ENCODE peak calls at places on chromosomes 4 and X, in nine cellular contexts. One of them, this sample, is unnamed.

GRCh38 chr4:114320126-114320525 is 278.5 kb upstream of the UGT8 start:
- DNase-seq in hepatocyte: no peak
- DNase-seq in fibroblast of the aortic adventitia: no peak
- DNase-seq in fibroblast of mammary gland: no peak
- DNase-seq in astrocyte of the cerebellum: no peak
- DNase-seq in progenitor cell of endocrine pancreas: no peak
- DNase-seq in type B pancreatic cell: no peak
- DNase-seq in H9: no peak
- DNase-seq in CD8-positive, alpha-beta T cell: no peak
- DNase-seq in this sample: no peak

GRCh38 chrX:19791562-19791961 is 95.8 kb downstream of the SH3KBP1 start:
- DNase-seq in hepatocyte: no peak
- DNase-seq in fibroblast of the aortic adventitia: peak
- DNase-seq in fibroblast of mammary gland: peak
- DNase-seq in astrocyte of the cerebellum: no peak
- DNase-seq in progenitor cell of endocrine pancreas: no peak
- DNase-seq in type B pancreatic cell: no peak
- DNase-seq in H9: no peak
- DNase-seq in CD8-positive, alpha-beta T cell: no peak
- DNase-seq in this sample: no peak

GRCh38 chr4:122854444-122854843 is 27.8 kb downstream of the FGF2 start:
- DNase-seq in hepatocyte: no peak
- DNase-seq in fibroblast of the aortic adventitia: peak
- DNase-seq in fibroblast of mammary gland: peak
- DNase-seq in astrocyte of the cerebellum: no peak
- DNase-seq in progenitor cell of endocrine pancreas: no peak
- DNase-seq in type B pancreatic cell: no peak
- DNase-seq in H9: no peak
- DNase-seq in CD8-positive, alpha-beta T cell: no peak
- DNase-seq in this sample: no peak

GRCh38 chrX:129650821-129651510 is 3.8 kb downstream of the APLN start:
- DNase-seq in hepatocyte: no peak
- DNase-seq in fibroblast of the aortic adventitia: no peak
- DNase-seq in fibroblast of mammary gland: no peak
- DNase-seq in astrocyte of the cerebellum: no peak
- DNase-seq in progenitor cell of endocrine pancreas: no peak
- DNase-seq in type B pancreatic cell: peak
- DNase-seq in H9: peak
- DNase-seq in CD8-positive, alpha-beta T cell: no peak
- DNase-seq in this sample: no peak

GRCh38 chrX:24858004-24858746 is 157.6 kb downstream of the ARX start:
- DNase-seq in hepatocyte: no peak
- DNase-seq in fibroblast of the aortic adventitia: peak
- DNase-seq in fibroblast of mammary gland: peak
- DNase-seq in astrocyte of the cerebellum: no peak
- DNase-seq in progenitor cell of endocrine pancreas: no peak
- DNase-seq in type B pancreatic cell: no peak
- DNase-seq in H9: no peak
- DNase-seq in CD8-positive, alpha-beta T cell: no peak
- DNase-seq in this sample: no peak

GRCh38 chr4:22514001-22514400 is 1.9 kb downstream of the ADGRA3 start:
- DNase-seq in hepatocyte: no peak
- DNase-seq in fibroblast of the aortic adventitia: peak
- DNase-seq in fibroblast of mammary gland: peak
- DNase-seq in astrocyte of the cerebellum: peak
- DNase-seq in progenitor cell of endocrine pancreas: no peak
- DNase-seq in type B pancreatic cell: no peak
- DNase-seq in H9: no peak
- DNase-seq in CD8-positive, alpha-beta T cell: no peak
- DNase-seq in this sample: no peak

GRCh38 chr4:26052663-26053534 is 138.9 kb downstream of the SMIM20 start:
- DNase-seq in hepatocyte: no peak
- DNase-seq in fibroblast of the aortic adventitia: no peak
- DNase-seq in fibroblast of mammary gland: no peak
- DNase-seq in astrocyte of the cerebellum: no peak
- DNase-seq in progenitor cell of endocrine pancreas: no peak
- DNase-seq in type B pancreatic cell: no peak
- DNase-seq in H9: no peak
- DNase-seq in CD8-positive, alpha-beta T cell: no peak
- DNase-seq in this sample: no peak

GRCh38 chrX:32408389-32408788 is 803.0 kb downstream of the DMD start:
- DNase-seq in hepatocyte: peak
- DNase-seq in fibroblast of the aortic adventitia: no peak
- DNase-seq in fibroblast of mammary gland: peak
- DNase-seq in astrocyte of the cerebellum: no peak
- DNase-seq in progenitor cell of endocrine pancreas: no peak
- DNase-seq in type B pancreatic cell: no peak
- DNase-seq in H9: no peak
- DNase-seq in CD8-positive, alpha-beta T cell: no peak
- DNase-seq in this sample: no peak

GRCh38 chr4:26238782-26239647 is 81.8 kb upstream of the RBPJ start:
- DNase-seq in hepatocyte: peak
- DNase-seq in fibroblast of the aortic adventitia: peak
- DNase-seq in fibroblast of mammary gland: peak
- DNase-seq in astrocyte of the cerebellum: no peak
- DNase-seq in progenitor cell of endocrine pancreas: no peak
- DNase-seq in type B pancreatic cell: no peak
- DNase-seq in H9: no peak
- DNase-seq in CD8-positive, alpha-beta T cell: no peak
- DNase-seq in this sample: no peak

GRCh38 chr4:118754890-118755289 is 69.7 kb downstream of the METTL14 start:
- DNase-seq in hepatocyte: no peak
- DNase-seq in fibroblast of the aortic adventitia: no peak
- DNase-seq in fibroblast of mammary gland: no peak
- DNase-seq in astrocyte of the cerebellum: no peak
- DNase-seq in progenitor cell of endocrine pancreas: no peak
- DNase-seq in type B pancreatic cell: no peak
- DNase-seq in H9: no peak
- DNase-seq in CD8-positive, alpha-beta T cell: no peak
- DNase-seq in this sample: no peak

GRCh38 chr4:18689308-18689915 is 667.9 kb upstream of the LCORL start:
- DNase-seq in hepatocyte: peak
- DNase-seq in fibroblast of the aortic adventitia: peak
- DNase-seq in fibroblast of mammary gland: peak
- DNase-seq in astrocyte of the cerebellum: peak
- DNase-seq in progenitor cell of endocrine pancreas: peak
- DNase-seq in type B pancreatic cell: peak
- DNase-seq in H9: peak
- DNase-seq in CD8-positive, alpha-beta T cell: peak
- DNase-seq in this sample: peak

GRCh38 chr4:36152712-36153111 is 91.6 kb downstream of the ARAP2 start:
- DNase-seq in hepatocyte: no peak
- DNase-seq in fibroblast of the aortic adventitia: no peak
- DNase-seq in fibroblast of mammary gland: no peak
- DNase-seq in astrocyte of the cerebellum: no peak
- DNase-seq in progenitor cell of endocrine pancreas: no peak
- DNase-seq in type B pancreatic cell: no peak
- DNase-seq in H9: no peak
- DNase-seq in CD8-positive, alpha-beta T cell: no peak
- DNase-seq in this sample: no peak

GRCh38 chrX:31266172-31267076 is 194.6 kb upstream of the FTHL17 start:
- DNase-seq in hepatocyte: peak
- DNase-seq in fibroblast of the aortic adventitia: no peak
- DNase-seq in fibroblast of mammary gland: no peak
- DNase-seq in astrocyte of the cerebellum: no peak
- DNase-seq in progenitor cell of endocrine pancreas: peak
- DNase-seq in type B pancreatic cell: peak
- DNase-seq in H9: peak
- DNase-seq in CD8-positive, alpha-beta T cell: no peak
- DNase-seq in this sample: peak

GRCh38 chr4:119050501-119051090 is 85.0 kb upstream of the MYOZ2 start:
- DNase-seq in hepatocyte: no peak
- DNase-seq in fibroblast of the aortic adventitia: no peak
- DNase-seq in fibroblast of mammary gland: no peak
- DNase-seq in astrocyte of the cerebellum: no peak
- DNase-seq in progenitor cell of endocrine pancreas: no peak
- DNase-seq in type B pancreatic cell: no peak
- DNase-seq in H9: no peak
- DNase-seq in CD8-positive, alpha-beta T cell: no peak
- DNase-seq in this sample: no peak

GRCh38 chrX:126824596-126824995 is 5.1 kb downstream of the PRR32 start:
- DNase-seq in hepatocyte: no peak
- DNase-seq in fibroblast of the aortic adventitia: no peak
- DNase-seq in fibroblast of mammary gland: no peak
- DNase-seq in astrocyte of the cerebellum: no peak
- DNase-seq in progenitor cell of endocrine pancreas: no peak
- DNase-seq in type B pancreatic cell: no peak
- DNase-seq in H9: no peak
- DNase-seq in CD8-positive, alpha-beta T cell: no peak
- DNase-seq in this sample: no peak

GRCh38 chr4:1201851-1202525 is 29.6 kb upstream of the SPON2 start:
- DNase-seq in hepatocyte: peak
- DNase-seq in fibroblast of the aortic adventitia: no peak
- DNase-seq in fibroblast of mammary gland: peak
- DNase-seq in astrocyte of the cerebellum: no peak
- DNase-seq in progenitor cell of endocrine pancreas: no peak
- DNase-seq in type B pancreatic cell: peak
- DNase-seq in H9: no peak
- DNase-seq in CD8-positive, alpha-beta T cell: peak
- DNase-seq in this sample: peak

GRCh38 chr4:156475322-156475721 is 496.3 kb downstream of the PDGFC start:
- DNase-seq in hepatocyte: peak
- DNase-seq in fibroblast of the aortic adventitia: peak
- DNase-seq in fibroblast of mammary gland: peak
- DNase-seq in astrocyte of the cerebellum: peak
- DNase-seq in progenitor cell of endocrine pancreas: no peak
- DNase-seq in type B pancreatic cell: no peak
- DNase-seq in H9: no peak
- DNase-seq in CD8-positive, alpha-beta T cell: no peak
- DNase-seq in this sample: no peak

GRCh38 chr4:164229255-164229654 is 524.7 kb upstream of the SMIM31 start:
- DNase-seq in hepatocyte: no peak
- DNase-seq in fibroblast of the aortic adventitia: no peak
- DNase-seq in fibroblast of mammary gland: no peak
- DNase-seq in astrocyte of the cerebellum: no peak
- DNase-seq in progenitor cell of endocrine pancreas: no peak
- DNase-seq in type B pancreatic cell: no peak
- DNase-seq in H9: no peak
- DNase-seq in CD8-positive, alpha-beta T cell: no peak
- DNase-seq in this sample: no peak
- TF ChIP-seq CTCF in hepatocyte: no peak
- TF ChIP-seq CTCF in fibroblast of the aortic adventitia: no peak
- TF ChIP-seq CTCF in fibroblast of mammary gland: no peak
- TF ChIP-seq CTCF in astrocyte of the cerebellum: no peak
- TF ChIP-seq CTCF in progenitor cell of endocrine pancreas: no peak
- TF ChIP-seq CTCF in type B pancreatic cell: no peak
- TF ChIP-seq CTCF in H9: no peak
- TF ChIP-seq CTCF in CD8-positive, alpha-beta T cell: no peak
- TF ChIP-seq CTCF in this sample: no peak

GRCh38 chrX:151975736-151976275 is 1.3 kb upstream of the GABRE start:
- DNase-seq in hepatocyte: no peak
- DNase-seq in fibroblast of the aortic adventitia: no peak
- DNase-seq in fibroblast of mammary gland: no peak
- DNase-seq in astrocyte of the cerebellum: no peak
- DNase-seq in progenitor cell of endocrine pancreas: no peak
- DNase-seq in type B pancreatic cell: no peak
- DNase-seq in H9: no peak
- DNase-seq in CD8-positive, alpha-beta T cell: no peak
- DNase-seq in this sample: no peak
- TF ChIP-seq CTCF in hepatocyte: no peak
- TF ChIP-seq CTCF in fibroblast of the aortic adventitia: no peak
- TF ChIP-seq CTCF in fibroblast of mammary gland: no peak
- TF ChIP-seq CTCF in astrocyte of the cerebellum: no peak
- TF ChIP-seq CTCF in progenitor cell of endocrine pancreas: no peak
- TF ChIP-seq CTCF in type B pancreatic cell: no peak
- TF ChIP-seq CTCF in H9: no peak
- TF ChIP-seq CTCF in CD8-positive, alpha-beta T cell: no peak
- TF ChIP-seq CTCF in this sample: no peak

DNA sequence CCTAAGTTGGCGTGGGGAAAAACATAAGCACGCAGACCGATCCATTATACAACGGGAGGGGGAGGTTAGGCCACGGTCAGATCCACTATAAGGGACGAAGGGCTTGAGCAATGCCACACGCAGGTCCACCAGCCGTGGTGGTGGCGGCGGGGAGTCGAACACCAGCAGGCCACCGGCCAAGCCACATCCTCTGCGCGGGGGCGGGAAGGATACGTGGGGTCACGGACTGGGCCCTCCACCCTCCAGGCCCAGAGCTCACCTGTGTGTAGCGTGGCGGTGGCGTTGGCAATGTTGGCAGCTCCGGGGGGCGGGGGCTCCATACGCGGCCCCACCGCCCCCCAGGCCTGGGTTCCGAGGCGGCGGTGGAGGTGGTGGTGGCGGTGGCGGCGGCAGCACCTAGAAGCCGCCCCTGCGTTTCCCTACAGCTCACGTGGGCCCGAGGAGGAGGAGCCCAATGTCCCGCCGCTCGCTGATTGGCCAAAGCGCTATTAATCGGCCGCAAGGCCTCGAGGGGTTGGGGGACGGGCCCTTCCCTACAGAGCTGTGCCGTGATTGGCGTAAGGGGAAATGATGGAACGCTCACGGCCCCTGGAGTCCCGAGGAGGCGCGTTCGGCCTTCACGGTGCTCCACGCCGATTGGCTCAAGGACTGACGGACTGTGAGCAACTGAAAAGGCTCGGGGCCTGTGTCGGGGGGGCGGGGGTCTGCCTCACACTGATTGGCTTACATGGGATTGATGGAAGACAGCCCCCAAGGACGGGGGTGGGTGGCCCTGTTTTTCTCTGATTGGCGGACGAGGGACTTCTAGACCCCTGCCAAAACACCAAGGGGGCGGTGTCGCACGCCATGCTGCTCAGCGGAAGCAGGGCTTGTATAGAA is at the start of gene ELK1:
- DNase-seq in hepatocyte: peak
- DNase-seq in fibroblast of the aortic adventitia: peak
- DNase-seq in fibroblast of mammary gland: peak
- DNase-seq in astrocyte of the cerebellum: peak
- DNase-seq in progenitor cell of endocrine pancreas: peak
- DNase-seq in type B pancreatic cell: peak
- DNase-seq in H9: peak
- DNase-seq in CD8-positive, alpha-beta T cell: peak
- DNase-seq in this sample: peak
- TF ChIP-seq CTCF in hepatocyte: no peak
- TF ChIP-seq CTCF in fibroblast of the aortic adventitia: no peak
- TF ChIP-seq CTCF in fibroblast of mammary gland: no peak
- TF ChIP-seq CTCF in astrocyte of the cerebellum: no peak
- TF ChIP-seq CTCF in progenitor cell of endocrine pancreas: no peak
- TF ChIP-seq CTCF in type B pancreatic cell: no peak
- TF ChIP-seq CTCF in H9: no peak
- TF ChIP-seq CTCF in CD8-positive, alpha-beta T cell: no peak
- TF ChIP-seq CTCF in this sample: no peak

GRCh38 chr4:164753873-164754488 is at the start of gene SMIM31:
- DNase-seq in hepatocyte: no peak
- DNase-seq in fibroblast of the aortic adventitia: no peak
- DNase-seq in fibroblast of mammary gland: no peak
- DNase-seq in astrocyte of the cerebellum: no peak
- DNase-seq in progenitor cell of endocrine pancreas: no peak
- DNase-seq in type B pancreatic cell: no peak
- DNase-seq in H9: no peak
- DNase-seq in CD8-positive, alpha-beta T cell: no peak
- DNase-seq in this sample: no peak

DNA sequence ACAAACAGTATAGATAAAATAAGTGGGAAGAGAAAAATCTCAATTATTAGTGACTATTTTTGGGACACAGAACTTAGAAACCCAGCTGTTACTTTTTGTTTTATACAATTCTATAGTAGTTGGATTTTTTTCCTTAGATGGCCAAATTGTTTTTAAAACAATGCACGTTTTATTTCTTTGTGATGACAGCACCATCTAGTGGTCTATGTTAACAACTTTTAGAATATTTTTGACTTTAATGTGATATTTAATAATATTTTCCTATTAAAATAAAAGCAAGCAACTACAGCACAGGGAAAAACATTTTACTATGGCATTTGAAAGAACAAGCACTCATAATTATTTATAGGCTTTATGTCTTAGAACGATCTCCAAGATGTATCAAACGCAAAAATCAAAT is 5.6 kb upstream of the SMIM31 start:
- DNase-seq in hepatocyte: peak
- DNase-seq in fibroblast of the aortic adventitia: peak
- DNase-seq in fibroblast of mammary gland: peak
- DNase-seq in astrocyte of the cerebellum: peak
- DNase-seq in progenitor cell of endocrine pancreas: no peak
- DNase-seq in type B pancreatic cell: no peak
- DNase-seq in H9: no peak
- DNase-seq in CD8-positive, alpha-beta T cell: no peak
- DNase-seq in this sample: no peak
- TF ChIP-seq CTCF in hepatocyte: peak
- TF ChIP-seq CTCF in fibroblast of the aortic adventitia: peak
- TF ChIP-seq CTCF in fibroblast of mammary gland: peak
- TF ChIP-seq CTCF in astrocyte of the cerebellum: no peak
- TF ChIP-seq CTCF in progenitor cell of endocrine pancreas: peak
- TF ChIP-seq CTCF in type B pancreatic cell: peak
- TF ChIP-seq CTCF in H9: peak
- TF ChIP-seq CTCF in CD8-positive, alpha-beta T cell: no peak
- TF ChIP-seq CTCF in this sample: peak